ENCODE peak calls at places on chromosomes 16 and 17, in five cellular contexts. N, S, F, G and V are unnamed samples.

GRCh38 chr17:57861000-57861736 is 11.3 kb upstream of the MRPS23 start:
- DNase-seq in N (peak; percentile 90), S (peak; percentile 60), F (peak; percentile 63), G (no peak), V (no peak)

GRCh38 chr16:54281535-54282201 is 4.9 kb downstream of the IRX3 start:
- DNase-seq in N (no peak), S (no peak), F (no peak), G (no peak), V (no peak)

GRCh38 chr17:11853321-11854151 is 143.7 kb downstream of the ZNF18 start:
- DNase-seq in N (no peak), S (no peak), F (no peak), G (no peak), V (no peak)

GRCh38 chr16:74874912-74875311 is 100.3 kb upstream of the FA2H start:
- DNase-seq in N (no peak), S (no peak), F (no peak), G (no peak), V (no peak)

GRCh38 chr17:5508855-5509254 is 22.5 kb downstream of the MIS12 start:
- DNase-seq in N (peak; percentile 51), S (peak; percentile 79), F (no peak), G (no peak), V (no peak)

GRCh38 chr17:44389281-44389680 is at the start of gene ITGA2B:
- DNase-seq in N (no peak), S (no peak), F (peak; percentile 36), G (no peak), V (no peak)

GRCh38 chr17:81285179-81285878 is 9.8 kb downstream of the SLC38A10 start:
- DNase-seq in N (no peak), S (peak; percentile 8), F (peak; percentile 84), G (no peak), V (no peak)

GRCh38 chr16:56709686-56710040 is 20.3 kb upstream of the NUP93 start:
- DNase-seq in N (no peak), S (no peak), F (no peak), G (no peak), V (no peak)

GRCh38 chr16:55478827-55479559 is at the start of gene MMP2:
- DNase-seq in N (no peak), S (peak; percentile 79), F (no peak), G (no peak), V (peak; percentile 31)

GRCh38 chr16:84042308-84042878 is at the start of gene SLC38A8:
- DNase-seq in N (no peak), S (no peak), F (no peak), G (no peak), V (no peak)

GRCh38 chr16:53457670-53458069 is 23.4 kb downstream of the RBL2 start:
- DNase-seq in N (no peak), S (no peak), F (no peak), G (peak; percentile 92), V (no peak)

GRCh38 chr17:3722716-3723115 is 987 bp upstream of the HASPIN start:
- DNase-seq in N (no peak), S (peak; percentile 12), F (no peak), G (no peak), V (no peak)

GRCh38 chr17:6753006-6753445 is 2.8 kb upstream of the XAF1 start:
- DNase-seq in N (no peak), S (peak; percentile 77), F (no peak), G (no peak), V (no peak)

GRCh38 chr16:30985401-30986128 is 558 bp downstream of the HSD3B7 start:
- DNase-seq in N (peak; percentile 65), S (no peak), F (peak; percentile 61), G (no peak), V (no peak)

GRCh38 chr16:89502319-89502843 is 5.8 kb upstream of the SPG7 start:
- DNase-seq in N (peak; percentile 95), S (no peak), F (no peak), G (no peak), V (no peak)

GRCh38 chr16:67248401-67249177 is at the start of gene SLC9A5:
- DNase-seq in N (no peak), S (no peak), F (peak; percentile 64), G (no peak), V (peak; percentile 46)

GRCh38 chr17:71063127-71063526 is 893.8 kb downstream of the KCNJ2 start:
- DNase-seq in N (no peak), S (no peak), F (no peak), G (no peak), V (no peak)

GRCh38 chr16:57304169-57305061 is 19.9 kb upstream of the PLLP start:
- DNase-seq in N (peak; percentile 90), S (peak; percentile 55), F (no peak), G (peak; percentile 40), V (no peak)

GRCh38 chr16:10078541-10078949 is 103.7 kb downstream of the GRIN2A start:
- DNase-seq in N (no peak), S (no peak), F (no peak), G (no peak), V (no peak)

GRCh38 chr17:44354582-44355309 is 8.9 kb downstream of the FAM171A2 start:
- DNase-seq in N (no peak), S (no peak), F (peak; percentile 17), G (no peak), V (no peak)

DNA sequence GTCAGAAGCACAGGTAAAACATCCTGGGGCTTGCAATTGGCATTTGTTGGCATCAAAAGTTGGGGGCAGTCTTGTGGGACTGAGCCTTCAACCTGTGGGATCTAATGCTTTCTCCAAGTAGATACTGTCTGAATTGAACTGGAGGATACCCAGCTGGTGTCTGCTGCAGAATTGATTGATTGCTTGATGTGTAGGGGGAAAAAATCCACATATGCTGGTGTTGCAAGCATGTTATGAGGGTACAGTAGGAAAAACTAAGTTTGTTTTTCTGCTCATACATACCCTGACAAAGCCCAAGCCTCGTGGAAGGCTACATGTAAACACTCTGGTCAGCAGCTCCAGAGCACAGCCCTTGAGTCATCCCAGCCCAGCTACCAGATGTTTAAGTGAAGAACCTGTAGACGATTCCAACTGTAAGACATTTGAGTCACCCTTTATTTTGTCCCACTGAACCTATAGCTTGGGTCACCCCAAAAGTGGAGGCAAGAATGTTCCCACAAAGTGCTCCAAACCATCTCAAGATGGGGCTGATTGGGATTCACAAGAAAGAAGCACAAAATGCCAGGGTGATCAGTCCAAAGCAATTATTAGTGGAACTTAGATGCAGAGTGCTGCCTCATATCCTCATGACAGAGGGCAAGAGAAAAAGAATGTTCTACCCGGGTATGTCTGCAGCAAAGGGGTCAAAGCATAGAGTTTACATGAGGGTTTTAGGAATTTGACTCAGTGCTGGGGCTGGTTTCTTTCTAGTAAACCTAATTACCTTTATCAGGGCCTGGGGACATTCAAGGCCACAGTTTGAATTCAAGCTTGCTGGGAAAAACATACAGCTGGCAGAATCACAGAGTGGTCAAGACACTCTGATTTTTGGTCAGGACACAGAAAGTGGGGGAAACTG is 9.6 kb upstream of the APPBP2 start:
- DNase-seq in N (no peak), S (peak; percentile 98), F (no peak), G (no peak), V (no peak)
- TF ChIP-seq BHLHE40 in N (no peak), S (no peak), F (no peak), G (no peak), V (no peak)

DNA sequence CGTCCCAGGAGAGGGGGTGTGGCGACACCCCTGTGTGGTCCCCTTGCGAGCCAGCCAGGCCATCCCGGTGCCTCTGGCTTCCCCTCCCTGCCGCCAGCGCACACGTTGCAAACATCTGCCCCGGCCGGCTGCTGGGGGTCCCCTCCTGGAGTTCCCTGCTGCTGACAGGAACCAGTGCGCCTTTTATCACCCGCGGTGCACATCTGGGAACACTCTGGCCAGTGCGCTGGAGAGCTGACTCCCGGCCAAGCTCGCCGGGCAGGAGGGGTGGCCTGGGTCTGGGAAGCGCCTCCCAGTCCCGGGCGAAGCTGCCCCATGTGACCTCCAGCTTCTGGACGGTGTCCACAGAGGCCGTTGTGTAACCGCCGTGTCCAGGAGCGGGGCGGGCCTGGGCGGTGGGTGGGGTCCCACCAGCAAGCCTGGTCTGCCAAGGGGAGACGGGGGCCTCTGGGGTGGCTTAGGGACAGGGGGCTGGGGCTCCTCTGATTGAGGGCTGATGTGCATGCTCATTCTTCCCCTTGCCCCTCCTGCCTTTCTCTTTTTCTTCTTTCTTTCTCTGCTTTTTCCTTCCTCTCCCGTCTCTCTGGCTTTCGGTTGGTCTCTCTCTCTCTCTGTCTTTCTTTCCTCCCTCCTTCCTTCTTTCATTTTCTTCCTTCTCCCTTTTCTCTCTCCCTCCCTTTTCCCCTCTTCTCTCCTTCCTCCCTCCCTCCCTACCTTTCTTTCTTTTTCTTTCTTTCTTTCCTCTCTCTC is 25.2 kb upstream of the CIBAR2 start:
- DNase-seq in N (peak; percentile 42), S (peak; percentile 85), F (peak; percentile 73), G (no peak), V (no peak)
- TF ChIP-seq BHLHE40 in N (no peak), S (no peak), F (peak; percentile 44), G (no peak), V (no peak)

DNA sequence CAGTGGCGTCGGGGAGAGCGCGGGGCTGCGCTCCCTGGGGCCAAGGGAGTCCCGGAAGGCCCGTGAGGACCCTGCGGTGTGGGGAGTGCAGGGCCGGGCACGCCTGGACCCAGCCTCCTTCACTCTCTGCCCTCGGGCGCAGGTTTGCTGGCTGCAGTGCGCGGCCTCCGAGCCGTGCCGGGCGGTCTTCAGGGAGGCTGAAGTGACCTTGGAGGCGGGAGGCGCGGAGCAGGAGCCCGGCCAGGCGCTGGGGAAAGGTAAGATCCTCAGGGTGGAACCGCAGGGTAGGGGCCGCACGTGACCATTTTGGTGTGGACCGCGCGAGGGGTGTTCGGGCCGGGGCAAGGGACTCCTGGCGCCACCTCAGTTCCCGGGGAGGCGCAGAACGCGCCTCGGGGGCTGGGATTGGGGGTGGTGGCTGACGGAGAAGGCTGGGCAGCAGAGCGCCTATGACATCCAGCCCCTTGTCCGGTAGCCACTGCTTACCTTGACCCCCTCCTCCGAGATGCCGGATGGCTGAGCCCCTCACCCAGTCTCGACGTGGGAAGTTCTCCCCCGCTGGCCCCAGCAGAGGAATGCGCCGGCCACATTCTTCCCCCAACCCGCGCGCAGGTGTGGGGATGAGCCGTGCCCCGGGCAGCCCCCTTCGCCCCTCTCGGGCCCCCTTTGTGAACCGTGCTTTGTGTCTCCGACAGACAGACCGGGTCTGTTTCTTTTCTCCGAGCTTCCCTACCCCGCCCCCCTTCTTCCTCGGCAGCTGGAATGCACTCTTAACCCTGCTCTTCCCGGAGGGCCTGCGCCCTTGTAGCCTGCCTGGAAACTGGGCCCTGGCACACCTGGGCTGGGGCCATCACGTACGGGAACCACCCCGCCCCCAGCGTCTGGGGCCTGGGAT is 631 bp downstream of the CDH3 start:
- DNase-seq in N (no peak), S (no peak), F (no peak), G (no peak), V (no peak)
- TF ChIP-seq BHLHE40 in N (no peak), S (no peak), F (no peak), G (no peak), V (no peak)

GRCh38 chr16:1492923-1493745 is at the start of gene TELO2:
- DNase-seq in N (peak; percentile 87), S (peak; percentile 70), F (peak; percentile 97), G (no peak), V (peak; percentile 99)

GRCh38 chr16:1494711-1495110 is 1.6 kb downstream of the TELO2 start:
- DNase-seq in N (no peak), S (peak; percentile 15), F (no peak), G (no peak), V (no peak)

GRCh38 chr16:1492082-1492922 is 858 bp upstream of the TELO2 start:
- DNase-seq in N (no peak), S (no peak), F (no peak), G (no peak), V (no peak)

GRCh38 chr16:1494129-1494640 is 1.0 kb downstream of the TELO2 start:
- DNase-seq in N (peak; percentile 77), S (peak; percentile 69), F (no peak), G (no peak), V (peak; percentile 61)

DNA sequence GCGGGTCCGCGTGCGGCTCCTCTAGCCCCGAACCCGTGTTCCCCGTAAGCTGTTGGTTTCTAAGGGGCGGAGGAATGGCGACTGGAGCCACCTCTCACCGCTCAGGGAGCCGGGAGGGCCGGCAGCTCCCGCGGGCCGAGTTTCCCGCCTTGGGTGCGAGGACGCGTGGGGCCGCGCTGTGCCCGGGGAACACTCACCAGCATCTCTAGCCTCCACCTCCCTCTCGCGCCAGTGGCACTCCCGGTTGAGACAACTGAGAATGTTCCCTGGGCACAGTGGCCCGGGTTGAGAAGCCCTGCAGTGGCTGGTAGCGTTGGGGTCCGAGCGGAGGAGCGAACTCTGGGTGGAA is 560 bp downstream of the TELO2 start:
- DNase-seq in N (no peak), S (no peak), F (no peak), G (no peak), V (peak; percentile 31)
- TF ChIP-seq BHLHE40 in N (no peak), S (no peak), F (no peak), G (no peak), V (no peak)